ENCODE peak calls at places on chromosomes 7 and 10, in five cellular contexts. P, A, I, B and Q are unnamed samples.

GRCh38 chr7:123769371-123769770 is 20.6 kb upstream of the WASL start:
- DNase-seq in P (no peak), A (peak; percentile 21), I (no peak), B (no peak), Q (no peak)

GRCh38 chr7:98252655-98253054 is 623 bp upstream of the TECPR1 start:
- DNase-seq in P (no peak), A (peak; percentile 11), I (no peak), B (no peak), Q (no peak)

GRCh38 chr7:1301054-1301811 is 68.6 kb downstream of the UNCX start:
- DNase-seq in P (no peak), A (no peak), I (no peak), B (no peak), Q (no peak)

GRCh38 chr7:12721286-12721830 is 33.9 kb downstream of the ARL4A start:
- DNase-seq in P (no peak), A (no peak), I (no peak), B (no peak), Q (no peak)

GRCh38 chr7:151076863-151077704 is 3.5 kb downstream of the FASTK start:
- DNase-seq in P (no peak), A (no peak), I (no peak), B (no peak), Q (no peak)

GRCh38 chr10:110858297-110858934 is 13.3 kb upstream of the PDCD4 start:
- DNase-seq in P (peak; percentile 96), A (no peak), I (no peak), B (no peak), Q (no peak)

GRCh38 chr7:159070422-159071148 is 74.1 kb downstream of the VIPR2 start:
- DNase-seq in P (no peak), A (no peak), I (no peak), B (no peak), Q (no peak)

GRCh38 chr10:58796834-58797233 is 284.2 kb downstream of the BICC1 start:
- DNase-seq in P (no peak), A (no peak), I (peak; percentile 53), B (no peak), Q (no peak)

GRCh38 chr7:75879771-75880184 is 944 bp downstream of the RHBDD2 start:
- DNase-seq in P (peak; percentile 69), A (no peak), I (no peak), B (no peak), Q (no peak)

GRCh38 chr10:94038024-94038423 is 44.3 kb downstream of the PLCE1 start:
- DNase-seq in P (no peak), A (peak; percentile 30), I (no peak), B (no peak), Q (no peak)

GRCh38 chr7:107009846-107010203 is 34.7 kb upstream of the PRKAR2B start:
- DNase-seq in P (no peak), A (no peak), I (no peak), B (no peak), Q (no peak)

GRCh38 chr7:35253680-35254495 is at the start of gene TBX20:
- DNase-seq in P (peak; percentile 39), A (no peak), I (no peak), B (no peak), Q (peak; percentile 86)

GRCh38 chr10:32149257-32149955 is 93.2 kb upstream of the KIF5B start:
- DNase-seq in P (no peak), A (peak; percentile 58), I (no peak), B (no peak), Q (no peak)